ENCODE peak calls at places on chromosomes 2 and 18, in six cellular contexts. N is progenitor cell of endocrine pancreas, Q is fibroblast of mammary gland, K is AG04450, G is prostate gland, T is IMR-90. Z is an unnamed sample.
A peak's percentile ranks its signal among the peaks of the same experiment; 100 is the strongest.

GRCh38 chr2:27428213-27428977 is at the start of gene NRBP1:
- DNase-seq in N (peak; percentile 90), Q (peak; percentile 84), K (peak; percentile 68), G (peak; percentile 93), T (peak; percentile 88), Z (peak; percentile 94)

GRCh38 chr18:13447621-13448020 is 229.1 kb downstream of the LDLRAD4 start:
- DNase-seq in N (no peak), Q (peak; percentile 23), K (no peak), G (no peak), T (peak; percentile 48), Z (no peak)

GRCh38 chr2:26558271-26559043 is 80.5 kb upstream of the OTOF start:
- DNase-seq in N (no peak), Q (no peak), K (no peak), G (no peak), T (no peak), Z (no peak)

GRCh38 chr18:69082497-69082896 is 284.6 kb downstream of the CCDC102B start:
- DNase-seq in N (no peak), Q (no peak), K (no peak), G (no peak), T (no peak), Z (no peak)

GRCh38 chr18:74817576-74817975 is 219.9 kb downstream of the ZNF407 start:
- DNase-seq in N (no peak), Q (no peak), K (no peak), G (no peak), T (no peak), Z (no peak)

GRCh38 chr2:45729753-45730512 is 78.5 kb downstream of the PRKCE start:
- DNase-seq in N (no peak), Q (no peak), K (no peak), G (no peak), T (no peak), Z (no peak)

GRCh38 chr2:109423556-109424359 is 190.0 kb downstream of the SEPTIN10 start:
- DNase-seq in N (no peak), Q (no peak), K (no peak), G (no peak), T (no peak), Z (no peak)

GRCh38 chr2:13585732-13586131 is 869.0 kb downstream of the TRIB2 start:
- DNase-seq in N (no peak), Q (no peak), K (no peak), G (no peak), T (no peak), Z (no peak)

GRCh38 chr2:238761802-238762373 is 86.0 kb upstream of the TWIST2 start:
- DNase-seq in N (peak; percentile 36), Q (peak; percentile 42), K (no peak), G (no peak), T (peak; percentile 32), Z (no peak)

GRCh38 chr2:240430595-240430994 is 4.9 kb upstream of the GPC1 start:
- DNase-seq in N (peak; percentile 8), Q (no peak), K (no peak), G (no peak), T (no peak), Z (peak; percentile 12)

GRCh38 chr18:35671952-35672603 is 90.5 kb downstream of the GALNT1 start:
- DNase-seq in N (no peak), Q (no peak), K (no peak), G (no peak), T (peak; percentile 26), Z (no peak)

GRCh38 chr18:9263264-9263663 is 71.3 kb upstream of the TWSG1 start:
- DNase-seq in N (no peak), Q (no peak), K (no peak), G (no peak), T (no peak), Z (no peak)

GRCh38 chr2:238868067-238868524 is 20.2 kb downstream of the TWIST2 start:
- DNase-seq in N (no peak), Q (peak; percentile 82), K (no peak), G (no peak), T (no peak), Z (no peak)

GRCh38 chr18:61893304-61893970 is 630 bp upstream of the RNF152 start:
- DNase-seq in N (peak; percentile 62), Q (peak; percentile 30), K (no peak), G (peak; percentile 63), T (peak; percentile 61), Z (peak; percentile 20)

GRCh38 chr2:222690564-222691200 is 19.2 kb downstream of the MOGAT1 start:
- DNase-seq in N (peak; percentile 59), Q (peak; percentile 76), K (peak; percentile 56), G (peak; percentile 52), T (peak; percentile 78), Z (peak; percentile 45)

GRCh38 chr18:47420130-47420529 is 168.7 kb upstream of the SKOR2 start:
- DNase-seq in N (no peak), Q (no peak), K (no peak), G (no peak), T (no peak), Z (no peak)

GRCh38 chr18:47425365-47425764 is 173.9 kb upstream of the SKOR2 start:
- DNase-seq in N (no peak), Q (no peak), K (no peak), G (no peak), T (no peak), Z (no peak)

GRCh38 chr18:47417807-47418206 is 166.3 kb upstream of the SKOR2 start:
- DNase-seq in N (no peak), Q (peak; percentile 76), K (no peak), G (no peak), T (no peak), Z (no peak)

GRCh38 chr18:47418746-47419145 is 167.3 kb upstream of the SKOR2 start:
- DNase-seq in N (no peak), Q (peak; percentile 88), K (no peak), G (no peak), T (no peak), Z (no peak)

GRCh38 chr18:47422524-47422923 is 171.1 kb upstream of the SKOR2 start:
- DNase-seq in N (no peak), Q (peak; percentile 72), K (no peak), G (no peak), T (no peak), Z (no peak)
- TF ChIP-seq CTCF in N (peak; percentile 2), Q (peak; percentile 32), K (no peak), G (no peak), T (no peak), Z (no peak)

DNA sequence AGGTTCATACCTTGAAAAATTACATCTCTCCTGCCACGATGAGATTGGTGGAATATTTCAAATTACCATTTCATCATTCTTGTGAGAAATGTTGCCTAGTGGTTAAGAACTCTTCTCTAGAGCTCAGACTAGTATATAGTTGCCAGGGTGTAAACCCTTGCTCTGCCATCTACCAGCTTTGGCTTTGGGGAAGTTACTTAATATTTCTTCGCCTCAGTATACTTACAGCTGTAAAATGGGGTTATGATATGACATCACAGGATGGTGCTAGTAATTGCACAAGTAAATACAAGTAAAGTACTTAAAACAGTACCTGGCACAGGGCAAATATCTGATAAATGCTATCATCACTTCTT is 1.5 kb downstream of the SPOPL start:
- DNase-seq in N (no peak), Q (no peak), K (no peak), G (no peak), T (no peak), Z (no peak)
- TF ChIP-seq CTCF in N (no peak), Q (no peak), K (no peak), G (no peak), T (no peak), Z (no peak)

DNA sequence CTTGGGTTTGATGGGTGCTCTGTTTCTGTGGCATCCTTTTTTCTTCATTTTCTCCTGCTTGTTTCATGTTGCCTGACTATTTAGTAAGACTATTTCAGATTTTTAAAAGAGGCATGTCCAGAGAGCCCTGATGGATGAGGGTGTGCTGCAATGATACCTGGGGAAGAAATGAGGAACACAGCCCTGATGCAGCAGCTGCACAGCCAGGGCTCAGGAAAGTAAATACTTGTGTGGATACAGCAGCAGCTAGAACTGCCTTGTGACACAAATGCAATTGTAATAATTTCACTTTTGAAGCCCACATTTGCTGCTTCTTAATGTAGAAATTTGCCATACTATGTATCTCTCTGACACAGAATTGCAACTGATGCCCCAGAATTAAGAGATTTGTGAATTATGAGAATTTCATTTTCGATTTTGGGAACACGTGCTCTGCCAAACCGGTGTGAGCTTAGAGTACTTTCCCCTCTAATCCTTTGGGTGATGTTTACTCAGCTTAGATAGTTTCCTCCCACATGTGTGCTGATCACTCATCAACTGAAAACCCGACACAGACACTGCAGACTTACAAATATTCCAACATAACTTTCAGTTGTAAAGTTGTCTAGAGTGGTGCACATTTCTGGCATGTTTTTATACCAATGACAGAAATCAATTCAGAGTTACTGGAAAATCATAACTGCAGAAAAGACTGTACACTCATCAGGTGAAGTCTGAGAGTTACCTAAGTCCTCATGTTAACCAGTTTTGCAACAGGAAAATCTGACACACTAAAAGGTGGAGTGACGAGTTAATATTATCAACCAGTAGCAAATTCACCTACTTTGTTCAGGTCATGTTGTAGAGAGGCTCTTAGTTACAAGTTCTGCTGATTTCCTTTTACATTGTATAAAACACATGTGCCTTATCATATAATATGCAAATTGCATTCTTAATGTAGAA is 383.4 kb downstream of the CBLN2 start:
- DNase-seq in N (no peak), Q (peak; percentile 39), K (no peak), G (no peak), T (no peak), Z (no peak)
- TF ChIP-seq CTCF in N (no peak), Q (no peak), K (no peak), G (no peak), T (no peak), Z (no peak)

GRCh38 chr18:54900290-54900689 is 59.0 kb downstream of the CCDC68 start:
- DNase-seq in N (no peak), Q (no peak), K (no peak), G (no peak), T (no peak), Z (no peak)

GRCh38 chr18:54904521-54904920 is 54.7 kb downstream of the CCDC68 start:
- DNase-seq in N (no peak), Q (no peak), K (no peak), G (no peak), T (no peak), Z (no peak)

GRCh38 chr18:54899500-54899899 is 59.8 kb downstream of the CCDC68 start:
- DNase-seq in N (no peak), Q (no peak), K (no peak), G (no peak), T (no peak), Z (no peak)
- TF ChIP-seq CTCF in N (no peak), Q (no peak), K (no peak), G (no peak), T (no peak), Z (no peak)

GRCh38 chr2:16060936-16061338 is 120.6 kb downstream of the MYCN start:
- DNase-seq in N (no peak), Q (no peak), K (no peak), G (no peak), T (no peak), Z (no peak)
- TF ChIP-seq CTCF in N (no peak), Q (no peak), K (no peak), G (no peak), T (no peak), Z (no peak)

Z was measured in natural killer cell.